ENCODE peak calls at places on chromosomes 16 and 17, in seven cellular contexts. Q is adipocyte, P is IMR-90, M is T-helper 17 cell, R is retinal pigment epithelial cell, L is NCI-H1105 treated with DMSO at 0.1 percent for 48 hours, Z is GM23338. C is an unnamed sample.

GRCh38 chr17:81666092-81666341 is 388 bp downstream of the OXLD1 start:
- DNase-seq in Q (no peak), P (peak), M (no peak), R (no peak), L (no peak), Z (peak), C (peak)

GRCh38 chr17:5662409-5663150 is 78.3 kb upstream of the NLRP1 start:
- DNase-seq in Q (no peak), P (no peak), M (no peak), R (no peak), L (no peak), Z (no peak), C (no peak)

GRCh38 chr17:37701424-37702020 is 43.3 kb downstream of the HNF1B start:
- DNase-seq in Q (peak), P (no peak), M (no peak), R (no peak), L (no peak), Z (peak), C (peak)

GRCh38 chr16:62253926-62254325 is 217.7 kb upstream of the CDH8 start:
- DNase-seq in Q (no peak), P (no peak), M (no peak), R (no peak), L (no peak), Z (no peak), C (no peak)

GRCh38 chr16:30972872-30973271 is 12.1 kb upstream of the HSD3B7 start:
- DNase-seq in Q (peak), P (peak), M (no peak), R (no peak), L (no peak), Z (peak), C (no peak)

GRCh38 chr17:78133971-78134898 is 3.7 kb downstream of the TMC8 start:
- DNase-seq in Q (peak), P (peak), M (peak), R (no peak), L (peak), Z (peak), C (peak)

GRCh38 chr17:43006639-43007551 is at the start of gene IFI35:
- DNase-seq in Q (peak), P (peak), M (peak), R (no peak), L (no peak), Z (peak), C (peak)

GRCh38 chr17:57655564-57655963 is 89.5 kb downstream of the CCDC182 start:
- DNase-seq in Q (no peak), P (no peak), M (no peak), R (no peak), L (no peak), Z (no peak), C (no peak)

GRCh38 chr16:9850716-9851115 is 331.5 kb downstream of the GRIN2A start:
- DNase-seq in Q (no peak), P (no peak), M (no peak), R (no peak), L (no peak), Z (no peak), C (no peak)

GRCh38 chr17:74040291-74040690 is 163.2 kb upstream of the RPL38 start:
- DNase-seq in Q (no peak), P (no peak), M (no peak), R (no peak), L (no peak), Z (no peak), C (no peak)

GRCh38 chr17:68512967-68513474 is 791 bp downstream of the PRKAR1A start:
- DNase-seq in Q (peak), P (peak), M (no peak), R (no peak), L (peak), Z (peak), C (no peak)

C was measured in T-helper 1 cell.